ENCODE peak calls at places on chromosomes 5 and 9, in four cellular contexts. E, M, X and K are unnamed samples.

GRCh38 chr5:109053995-109054417 is 306.3 kb downstream of the FER start:
- DNase-seq in E (no peak), M (no peak), X (no peak), K (no peak)

GRCh38 chr9:79652598-79652997 is 80.8 kb downstream of the TLE4 start:
- DNase-seq in E (no peak), M (no peak), X (no peak), K (no peak)

GRCh38 chr5:38660194-38660668 is 103.8 kb upstream of the LIFR start:
- DNase-seq in E (peak), M (no peak), X (peak), K (no peak)

GRCh38 chr9:21579209-21579608 is 97.1 kb upstream of the IFNE start:
- DNase-seq in E (no peak), M (no peak), X (no peak), K (no peak)

GRCh38 chr5:15763754-15764153 is 263.8 kb downstream of the FBXL7 start:
- DNase-seq in E (no peak), M (no peak), X (no peak), K (no peak)

GRCh38 chr9:115944166-115944948 is 209.2 kb upstream of the PAPPA start:
- DNase-seq in E (peak), M (no peak), X (no peak), K (no peak)

GRCh38 chr9:137156567-137157375 is 13.1 kb downstream of the LRRC26 start:
- DNase-seq in E (no peak), M (no peak), X (peak), K (no peak)

GRCh38 chr5:103295424-103295823 is 36.9 kb downstream of the MACIR start:
- DNase-seq in E (no peak), M (no peak), X (no peak), K (no peak)

GRCh38 chr9:106936680-106937079 is 73.7 kb downstream of the ZNF462 start:
- DNase-seq in E (no peak), M (no peak), X (no peak), K (no peak)

GRCh38 chr5:1324719-1325190 is 20.1 kb downstream of the CLPTM1L start:
- DNase-seq in E (no peak), M (no peak), X (no peak), K (no peak)

GRCh38 chr9:38309324-38310195 is 82.9 kb upstream of the ALDH1B1 start:
- DNase-seq in E (no peak), M (no peak), X (no peak), K (no peak)

GRCh38 chr9:136923881-136924280 is 20.7 kb downstream of the FBXW5 start:
- DNase-seq in E (no peak), M (no peak), X (no peak), K (no peak)

GRCh38 chr5:120258123-120258522 is 206.0 kb upstream of the PRR16 start:
- DNase-seq in E (no peak), M (no peak), X (no peak), K (no peak)

GRCh38 chr5:36870399-36871040 is 6.0 kb upstream of the NIPBL start:
- DNase-seq in E (peak), M (no peak), X (peak), K (peak)

GRCh38 chr9:121300283-121301119 is 32.5 kb downstream of the GSN start:
- DNase-seq in E (no peak), M (no peak), X (no peak), K (no peak)

GRCh38 chr9:132973713-132974112 is 4.8 kb upstream of the GFI1B start:
- DNase-seq in E (no peak), M (no peak), X (peak), K (peak)

GRCh38 chr9:121833061-121833460 is 181.6 kb downstream of the DAB2IP start:
- DNase-seq in E (no peak), M (no peak), X (no peak), K (no peak)

GRCh38 chr5:78505860-78506259 is 142.7 kb downstream of the LHFPL2 start:
- DNase-seq in E (no peak), M (no peak), X (no peak), K (no peak)

GRCh38 chr9:131728961-131729360 is 10.9 kb downstream of the RAPGEF1 start:
- DNase-seq in E (no peak), M (no peak), X (no peak), K (no peak)

GRCh38 chr9:75855509-75855908 is 35.0 kb upstream of the PCSK5 start:
- DNase-seq in E (peak), M (no peak), X (no peak), K (peak)

GRCh38 chr5:172334641-172335040 is 51.1 kb upstream of the UBTD2 start:
- DNase-seq in E (no peak), M (no peak), X (no peak), K (no peak)

GRCh38 chr5:172335721-172336120 is 52.2 kb upstream of the UBTD2 start:
- DNase-seq in E (no peak), M (no peak), X (no peak), K (no peak)

GRCh38 chr5:172336264-172336663 is 52.7 kb upstream of the UBTD2 start:
- DNase-seq in E (no peak), M (no peak), X (no peak), K (no peak)

GRCh38 chr5:172336666-172337310 is 53.2 kb upstream of the UBTD2 start:
- DNase-seq in E (no peak), M (no peak), X (no peak), K (no peak)

GRCh38 chr5:172334196-172334595 is 50.6 kb upstream of the UBTD2 start:
- DNase-seq in E (no peak), M (peak), X (no peak), K (no peak)
- TF ChIP-seq ATF3 in E (no peak), M (no peak), X (no peak), K (no peak)

GRCh38 chr9:127934248-127934647 is 3.4 kb downstream of the DPM2 start:
- DNase-seq in E (no peak), M (no peak), X (no peak), K (no peak)

GRCh38 chr9:127934986-127935385 is 2.7 kb downstream of the DPM2 start:
- DNase-seq in E (no peak), M (no peak), X (no peak), K (no peak)

GRCh38 chr9:127936347-127936852 is 1.3 kb downstream of the DPM2 start:
- DNase-seq in E (no peak), M (no peak), X (no peak), K (no peak)

GRCh38 chr9:127937046-127937382 is 640 bp downstream of the DPM2 start:
- DNase-seq in E (no peak), M (no peak), X (no peak), K (no peak)

DNA sequence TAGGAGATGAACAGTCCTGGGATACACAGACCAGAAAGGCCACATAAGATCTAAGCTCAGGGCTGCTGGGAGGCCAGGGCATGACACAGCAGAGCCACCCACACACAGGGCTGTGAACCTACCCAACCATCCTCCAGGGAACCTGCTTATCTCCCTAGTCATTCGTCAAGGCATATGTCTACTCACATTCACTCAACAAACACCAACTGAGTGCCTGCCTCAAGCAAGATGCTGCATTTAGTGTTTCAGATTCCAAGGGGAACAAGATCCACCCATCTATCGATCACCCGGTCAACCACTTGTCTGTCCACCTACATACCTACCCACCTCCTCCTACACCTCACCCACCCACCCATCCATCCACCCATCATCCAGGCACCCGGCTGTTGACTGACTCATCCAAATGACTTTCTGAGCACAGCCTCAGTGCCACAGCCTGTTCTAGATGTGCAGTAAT is 1.9 kb downstream of the DPM2 start:
- DNase-seq in E (no peak), M (no peak), X (peak), K (no peak)
- TF ChIP-seq FOSL1 in E (no peak), M (no peak), X (no peak), K (no peak)

DNA sequence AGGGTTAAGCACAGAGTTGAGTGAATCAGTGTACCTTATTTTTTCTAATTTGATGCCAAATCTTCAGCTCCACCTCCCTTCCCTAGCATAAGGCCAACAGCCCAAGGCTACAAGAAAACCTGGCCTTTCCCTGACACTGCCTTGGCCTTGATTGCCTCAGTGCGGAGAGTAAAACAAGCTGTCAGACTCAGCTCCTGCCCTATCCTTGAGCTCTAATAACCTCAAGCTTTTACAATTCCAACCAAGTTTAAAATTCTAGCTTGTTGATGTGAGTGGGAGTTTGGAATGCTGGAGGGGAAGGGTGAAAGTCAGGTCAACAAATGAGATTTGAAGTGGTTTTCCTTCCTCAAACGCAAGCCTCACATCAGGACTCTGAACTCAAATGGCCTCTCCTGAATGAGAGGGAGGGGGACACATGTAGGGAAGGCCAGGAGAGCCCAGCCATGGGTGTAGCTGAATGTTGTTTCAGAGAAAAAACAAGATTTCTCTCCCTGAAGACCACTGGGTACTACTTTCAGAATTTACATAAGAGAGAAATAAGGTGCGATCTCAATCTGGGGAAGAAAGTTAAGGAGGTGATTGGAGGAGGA is 196.9 kb upstream of the VLDLR start:
- DNase-seq in E (no peak), M (no peak), X (no peak), K (no peak)
- TF ChIP-seq POLR2A in E (no peak), M (no peak), X (no peak), K (no peak)

DNA sequence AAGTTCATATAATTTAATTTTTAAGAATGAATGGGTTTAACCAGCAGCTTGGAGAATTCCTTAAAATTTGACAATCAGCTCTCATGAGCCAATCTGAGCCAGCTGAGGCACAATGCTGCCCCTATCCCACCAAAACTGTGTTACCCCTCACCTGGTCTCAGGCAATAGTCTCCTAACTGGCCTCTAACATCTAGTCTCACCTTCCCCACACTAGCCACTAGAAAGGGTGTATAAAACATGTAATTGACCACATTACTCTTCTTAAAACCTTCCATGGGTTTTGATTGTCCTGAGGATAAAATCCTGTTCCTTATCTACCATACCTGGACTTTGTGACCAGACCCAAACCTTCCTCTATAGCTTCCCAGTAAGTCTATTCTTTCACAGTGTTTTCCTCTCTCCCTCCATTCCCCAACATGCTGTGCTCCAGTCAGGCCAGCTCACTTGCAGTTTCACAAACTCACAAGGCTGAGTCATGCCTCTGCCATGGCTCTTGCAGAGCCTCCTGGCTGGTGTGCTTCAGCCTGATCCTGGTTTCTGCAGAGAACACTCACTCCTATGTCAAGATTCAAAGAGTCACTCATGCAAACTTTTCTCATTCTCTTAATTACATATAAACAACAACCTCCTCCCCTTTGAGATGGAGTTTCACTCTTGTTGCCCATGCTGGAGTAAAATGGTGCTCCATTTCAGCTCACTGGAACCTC is 16.0 kb upstream of the ZCCHC7 start:
- DNase-seq in E (no peak), M (no peak), X (peak), K (no peak)
- TF ChIP-seq ATF3 in E (no peak), M (no peak), X (no peak), K (no peak)

GRCh38 chr9:124285490-124285889 is 27.7 kb downstream of the NEK6 start:
- DNase-seq in E (no peak), M (no peak), X (peak), K (no peak)

GRCh38 chr9:124286292-124286931 is 28.7 kb downstream of the NEK6 start:
- DNase-seq in E (no peak), M (no peak), X (no peak), K (peak)

GRCh38 chr9:124284940-124285441 is 27.2 kb downstream of the NEK6 start:
- DNase-seq in E (no peak), M (no peak), X (no peak), K (no peak)

GRCh38 chr9:124284237-124284831 is 26.6 kb downstream of the NEK6 start:
- DNase-seq in E (peak), M (no peak), X (no peak), K (no peak)

GRCh38 chr9:124285903-124286291 is 28.1 kb downstream of the NEK6 start:
- DNase-seq in E (no peak), M (no peak), X (peak), K (no peak)
- TF ChIP-seq FOSL1 in E (no peak), M (no peak), X (peak), K (no peak)

DNA sequence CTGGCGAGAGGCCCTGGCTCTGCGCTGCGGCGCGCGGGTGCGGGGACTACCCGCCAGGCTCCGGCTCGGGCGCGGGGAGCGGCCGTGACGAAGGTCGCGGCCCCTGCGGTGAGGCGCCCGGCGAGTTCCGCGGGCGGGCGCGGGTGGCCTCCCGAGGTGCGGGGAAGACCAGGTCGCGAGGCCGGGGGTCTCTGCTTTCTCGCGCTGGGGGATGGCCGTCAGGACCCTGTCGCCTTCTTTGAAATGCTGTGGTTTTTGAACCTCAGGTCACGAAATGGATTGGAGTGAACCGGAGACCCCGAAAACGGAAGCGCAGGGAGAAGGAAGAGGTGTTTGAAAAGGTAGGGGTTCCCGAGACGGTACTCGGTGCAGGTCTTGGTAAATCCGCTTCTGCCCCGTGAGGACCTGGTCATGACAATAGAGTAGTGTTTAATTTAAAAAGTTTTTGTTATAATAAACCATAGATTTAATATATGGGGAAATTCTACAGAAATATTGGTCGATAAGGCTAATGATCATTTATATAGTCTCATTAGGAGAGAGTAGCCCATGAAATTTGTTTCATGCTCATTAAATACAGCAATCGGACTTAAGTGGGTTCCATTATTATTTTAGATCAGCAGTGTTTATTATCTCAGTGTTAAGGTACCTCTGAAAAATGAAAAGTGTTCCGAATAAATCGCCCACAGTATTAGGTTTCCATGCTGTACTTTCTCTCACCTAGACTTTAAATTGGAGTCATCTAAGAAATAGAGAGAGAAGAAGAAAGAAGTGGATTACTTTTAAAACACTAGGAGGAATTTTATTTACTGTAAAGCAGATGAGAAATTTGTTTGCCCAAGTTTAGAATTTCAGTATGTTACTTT is 279.0 kb downstream of the AOPEP start:
- DNase-seq in E (no peak), M (no peak), X (no peak), K (no peak)
- TF ChIP-seq POLR2A in E (no peak), M (no peak), X (no peak), K (no peak)